ENCODE peak calls at places on chromosome 13, in ten cellular contexts. W, B, M, G, J, N, Y, X, F and V are unnamed samples.

GRCh38 chr13:83884141-83884540 is 1.9 kb upstream of the SLITRK1 start:
- DNase-seq in M (no peak), W (no peak), F (no peak), X (no peak), G (no peak), Y (no peak), N (no peak), B (no peak), J (no peak), V (no peak)

GRCh38 chr13:107563099-107563925 is 652.0 kb downstream of the LIG4 start:
- DNase-seq in G (no peak), N (no peak), X (no peak), W (no peak), B (no peak), Y (no peak), M (no peak), F (no peak), J (no peak), V (no peak)

GRCh38 chr13:95536629-95537241 is 15.8 kb upstream of the CLDN10 start:
- DNase-seq in J (peak), N (no peak), F (no peak), M (peak), Y (no peak), G (no peak), B (peak), X (no peak), W (no peak), V (no peak)

GRCh38 chr13:26280295-26280694 is 26.4 kb downstream of the CDK8 start:
- DNase-seq in F (no peak), N (no peak), X (no peak), Y (no peak), G (no peak), M (no peak), W (no peak), J (no peak), B (no peak), V (no peak)

GRCh38 chr13:82436099-82436585 is 1446.1 kb downstream of the SLITRK1 start:
- DNase-seq in X (no peak), M (no peak), G (no peak), Y (no peak), J (peak), N (no peak), F (no peak), W (no peak), B (no peak), V (no peak)

GRCh38 chr13:34254366-34254765 is 436.4 kb downstream of the RFC3 start:
- DNase-seq in Y (no peak), B (no peak), M (no peak), G (no peak), F (no peak), W (no peak), X (no peak), J (no peak), N (no peak), V (no peak)

GRCh38 chr13:101307181-101307701 is 109.1 kb downstream of the NALCN start:
- DNase-seq in N (no peak), X (no peak), B (no peak), J (no peak), F (no peak), G (no peak), M (peak), Y (no peak), W (no peak), V (no peak)

GRCh38 chr13:75402787-75403186 is 79.2 kb downstream of the TBC1D4 start:
- DNase-seq in N (no peak), Y (no peak), M (no peak), W (no peak), J (no peak), B (no peak), X (no peak), F (no peak), G (peak), V (no peak)

GRCh38 chr13:39777527-39778061 is 122.1 kb downstream of the COG6 start:
- DNase-seq in Y (no peak), J (no peak), B (peak), G (no peak), N (no peak), W (no peak), M (peak), F (no peak), X (no peak), V (no peak)

GRCh38 chr13:66849706-66850105 is 380.4 kb downstream of the PCDH9 start:
- DNase-seq in B (no peak), F (no peak), J (no peak), Y (no peak), G (no peak), X (no peak), N (no peak), M (no peak), W (no peak), V (no peak)

GRCh38 chr13:41544824-41545707 is 87.7 kb downstream of the RGCC start:
- DNase-seq in F (no peak), B (no peak), G (no peak), M (no peak), W (no peak), Y (no peak), N (no peak), X (no peak), J (no peak), V (no peak)

GRCh38 chr13:95535243-95535642 is 17.3 kb upstream of the CLDN10 start:
- DNase-seq in N (no peak), J (no peak), B (peak), G (no peak), X (no peak), Y (no peak), W (no peak), F (no peak), M (peak), V (no peak)

GRCh38 chr13:20702945-20703784 is at the start of gene IL17D:
- DNase-seq in G (no peak), N (no peak), F (peak), W (peak), X (peak), J (peak), M (peak), Y (no peak), B (peak), V (no peak)

GRCh38 chr13:55602784-55603183 is 1537.9 kb upstream of the PRR20A start:
- DNase-seq in B (no peak), J (no peak), F (no peak), X (no peak), G (no peak), N (no peak), W (no peak), Y (no peak), M (no peak), V (no peak)

GRCh38 chr13:108734676-108735075 is 105.3 kb downstream of the MYO16 start:
- DNase-seq in W (no peak), J (no peak), G (no peak), N (no peak), X (no peak), Y (no peak), F (no peak), M (peak), B (no peak), V (no peak)

GRCh38 chr13:69903081-69903480 is 204.5 kb upstream of the ATXN8OS start:
- DNase-seq in G (no peak), W (no peak), Y (no peak), B (no peak), X (no peak), F (no peak), M (no peak), J (no peak), N (no peak), V (no peak)

GRCh38 chr13:93744886-93745285 is 518.3 kb downstream of the GPC6 start:
- DNase-seq in W (no peak), X (no peak), B (no peak), G (no peak), J (no peak), N (no peak), F (no peak), Y (no peak), M (no peak), V (no peak)

GRCh38 chr13:113105032-113105993 is at the start of gene F7:
- DNase-seq in M (peak), B (no peak), W (no peak), N (no peak), X (no peak), Y (no peak), G (no peak), J (no peak), F (no peak), V (no peak)

GRCh38 chr13:23279321-23279720 is 98.5 kb downstream of the SGCG start:
- DNase-seq in Y (no peak), W (no peak), F (no peak), X (no peak), B (no peak), N (no peak), G (no peak), J (no peak), M (no peak), V (no peak)

GRCh38 chr13:22061371-22061805 is 390.5 kb downstream of the FGF9 start:
- DNase-seq in F (peak), J (peak), W (no peak), Y (peak), N (no peak), M (no peak), B (no peak), X (peak), G (no peak), V (no peak)